ENCODE peak calls at places on chromosomes 2 and 18, in nine cellular contexts. One of them, this sample, is unnamed.
A peak's percentile ranks its signal among the peaks of the same experiment; 100 is the strongest.

GRCh38 chr18:25535495-25535894 is 183.5 kb upstream of the ZNF521 start:
- DNase-seq in PC-3: no peak
- DNase-seq in GM23248: no peak
- DNase-seq in neural progenitor cell: no peak
- DNase-seq in HCT116: no peak
- DNase-seq in GM23338: no peak
- DNase-seq in MM.1S: no peak
- DNase-seq in hepatocyte: no peak
- DNase-seq in SK-N-SH: no peak
- DNase-seq in this sample: no peak

GRCh38 chr2:168490015-168490874 is 34.2 kb downstream of the CERS6 start:
- DNase-seq in PC-3: no peak
- DNase-seq in GM23248: peak; percentile 54
- DNase-seq in neural progenitor cell: peak; percentile 18
- DNase-seq in HCT116: no peak
- DNase-seq in GM23338: peak; percentile 45
- DNase-seq in MM.1S: peak; percentile 93
- DNase-seq in hepatocyte: peak; percentile 44
- DNase-seq in SK-N-SH: no peak
- DNase-seq in this sample: peak; percentile 32

GRCh38 chr2:37894601-37895000 is 30.5 kb upstream of the RMDN2 start:
- DNase-seq in PC-3: no peak
- DNase-seq in GM23248: peak; percentile 65
- DNase-seq in neural progenitor cell: no peak
- DNase-seq in HCT116: no peak
- DNase-seq in GM23338: no peak
- DNase-seq in MM.1S: no peak
- DNase-seq in hepatocyte: no peak
- DNase-seq in SK-N-SH: no peak
- DNase-seq in this sample: no peak

GRCh38 chr2:26809211-26809610 is 23.4 kb downstream of the CENPA start:
- DNase-seq in PC-3: no peak
- DNase-seq in GM23248: no peak
- DNase-seq in neural progenitor cell: no peak
- DNase-seq in HCT116: no peak
- DNase-seq in GM23338: no peak
- DNase-seq in MM.1S: no peak
- DNase-seq in hepatocyte: no peak
- DNase-seq in SK-N-SH: no peak
- DNase-seq in this sample: no peak

GRCh38 chr2:135030826-135031225 is 16.4 kb downstream of the MAP3K19 start:
- DNase-seq in PC-3: peak; percentile 39
- DNase-seq in GM23248: peak; percentile 60
- DNase-seq in neural progenitor cell: peak; percentile 66
- DNase-seq in HCT116: no peak
- DNase-seq in GM23338: peak; percentile 52
- DNase-seq in MM.1S: peak; percentile 18
- DNase-seq in hepatocyte: peak; percentile 72
- DNase-seq in SK-N-SH: no peak
- DNase-seq in this sample: peak; percentile 11

GRCh38 chr2:109609352-109610024 is 4.3 kb downstream of the SEPTIN10 start:
- DNase-seq in PC-3: peak; percentile 50
- DNase-seq in GM23248: peak; percentile 72
- DNase-seq in neural progenitor cell: no peak
- DNase-seq in HCT116: peak; percentile 62
- DNase-seq in GM23338: peak; percentile 27
- DNase-seq in MM.1S: peak; percentile 40
- DNase-seq in hepatocyte: no peak
- DNase-seq in SK-N-SH: no peak
- DNase-seq in this sample: no peak

GRCh38 chr2:168992026-168992425 is 39.1 kb downstream of the ABCB11 start:
- DNase-seq in PC-3: peak; percentile 38
- DNase-seq in GM23248: peak; percentile 47
- DNase-seq in neural progenitor cell: no peak
- DNase-seq in HCT116: no peak
- DNase-seq in GM23338: no peak
- DNase-seq in MM.1S: no peak
- DNase-seq in hepatocyte: no peak
- DNase-seq in SK-N-SH: no peak
- DNase-seq in this sample: no peak

GRCh38 chr2:113240150-113240914 is 38.4 kb downstream of the PAX8 start:
- DNase-seq in PC-3: peak; percentile 88
- DNase-seq in GM23248: peak; percentile 92
- DNase-seq in neural progenitor cell: no peak
- DNase-seq in HCT116: peak; percentile 55
- DNase-seq in GM23338: no peak
- DNase-seq in MM.1S: peak; percentile 27
- DNase-seq in hepatocyte: peak; percentile 60
- DNase-seq in SK-N-SH: peak; percentile 89
- DNase-seq in this sample: no peak

GRCh38 chr2:120622159-120622869 is 113.4 kb upstream of the GLI2 start:
- DNase-seq in PC-3: no peak
- DNase-seq in GM23248: no peak
- DNase-seq in neural progenitor cell: no peak
- DNase-seq in HCT116: no peak
- DNase-seq in GM23338: no peak
- DNase-seq in MM.1S: no peak
- DNase-seq in hepatocyte: no peak
- DNase-seq in SK-N-SH: no peak
- DNase-seq in this sample: no peak

GRCh38 chr2:101766871-101767739 is 69.6 kb downstream of the MAP4K4 start:
- DNase-seq in PC-3: peak; percentile 87
- DNase-seq in GM23248: peak; percentile 93
- DNase-seq in neural progenitor cell: peak; percentile 89
- DNase-seq in HCT116: no peak
- DNase-seq in GM23338: peak; percentile 64
- DNase-seq in MM.1S: no peak
- DNase-seq in hepatocyte: no peak
- DNase-seq in SK-N-SH: no peak
- DNase-seq in this sample: peak; percentile 22

GRCh38 chr2:217858519-217859466 is 144.0 kb downstream of the TNS1 start:
- DNase-seq in PC-3: no peak
- DNase-seq in GM23248: peak; percentile 98
- DNase-seq in neural progenitor cell: peak; percentile 75
- DNase-seq in HCT116: no peak
- DNase-seq in GM23338: no peak
- DNase-seq in MM.1S: no peak
- DNase-seq in hepatocyte: peak; percentile 92
- DNase-seq in SK-N-SH: peak; percentile 89
- DNase-seq in this sample: no peak

GRCh38 chr18:47990981-47991380 is 60.5 kb upstream of the SMAD2 start:
- DNase-seq in PC-3: no peak
- DNase-seq in GM23248: no peak
- DNase-seq in neural progenitor cell: no peak
- DNase-seq in HCT116: no peak
- DNase-seq in GM23338: no peak
- DNase-seq in MM.1S: no peak
- DNase-seq in hepatocyte: no peak
- DNase-seq in SK-N-SH: no peak
- DNase-seq in this sample: no peak

GRCh38 chr2:232894746-232895145 is 24.7 kb downstream of the SNORC start:
- DNase-seq in PC-3: no peak
- DNase-seq in GM23248: no peak
- DNase-seq in neural progenitor cell: no peak
- DNase-seq in HCT116: no peak
- DNase-seq in GM23338: no peak
- DNase-seq in MM.1S: no peak
- DNase-seq in hepatocyte: peak; percentile 2
- DNase-seq in SK-N-SH: no peak
- DNase-seq in this sample: no peak

GRCh38 chr2:120472891-120473309 is 127.0 kb downstream of the INHBB start:
- DNase-seq in PC-3: peak; percentile 42
- DNase-seq in GM23248: peak; percentile 52
- DNase-seq in neural progenitor cell: no peak
- DNase-seq in HCT116: no peak
- DNase-seq in GM23338: no peak
- DNase-seq in MM.1S: no peak
- DNase-seq in hepatocyte: peak; percentile 43
- DNase-seq in SK-N-SH: no peak
- DNase-seq in this sample: no peak

GRCh38 chr2:29718326-29718725 is 203.1 kb downstream of the ALK start:
- DNase-seq in PC-3: no peak
- DNase-seq in GM23248: no peak
- DNase-seq in neural progenitor cell: no peak
- DNase-seq in HCT116: no peak
- DNase-seq in GM23338: no peak
- DNase-seq in MM.1S: no peak
- DNase-seq in hepatocyte: no peak
- DNase-seq in SK-N-SH: no peak
- DNase-seq in this sample: no peak

GRCh38 chr2:27159271-27159670 is 10.5 kb downstream of the TCF23 start:
- DNase-seq in PC-3: no peak
- DNase-seq in GM23248: no peak
- DNase-seq in neural progenitor cell: no peak
- DNase-seq in HCT116: no peak
- DNase-seq in GM23338: no peak
- DNase-seq in MM.1S: no peak
- DNase-seq in hepatocyte: no peak
- DNase-seq in SK-N-SH: no peak
- DNase-seq in this sample: no peak

GRCh38 chr18:13524824-13525223 is 201.5 kb downstream of the FAM210A start:
- DNase-seq in PC-3: no peak
- DNase-seq in GM23248: no peak
- DNase-seq in neural progenitor cell: no peak
- DNase-seq in HCT116: no peak
- DNase-seq in GM23338: no peak
- DNase-seq in MM.1S: no peak
- DNase-seq in hepatocyte: no peak
- DNase-seq in SK-N-SH: no peak
- DNase-seq in this sample: no peak

GRCh38 chr2:100178085-100178788 is 35.8 kb upstream of the AFF3 start:
- DNase-seq in PC-3: peak; percentile 90
- DNase-seq in GM23248: peak; percentile 22
- DNase-seq in neural progenitor cell: peak; percentile 74
- DNase-seq in HCT116: peak; percentile 88
- DNase-seq in GM23338: peak; percentile 97
- DNase-seq in MM.1S: peak; percentile 24
- DNase-seq in hepatocyte: peak; percentile 64
- DNase-seq in SK-N-SH: peak; percentile 71
- DNase-seq in this sample: peak; percentile 90

GRCh38 chr2:118237451-118237850 is 149.2 kb downstream of the INSIG2 start:
- DNase-seq in PC-3: no peak
- DNase-seq in GM23248: no peak
- DNase-seq in neural progenitor cell: no peak
- DNase-seq in HCT116: no peak
- DNase-seq in GM23338: peak; percentile 42
- DNase-seq in MM.1S: no peak
- DNase-seq in hepatocyte: no peak
- DNase-seq in SK-N-SH: no peak
- DNase-seq in this sample: no peak
- H2AFZ ChIP-seq in PC-3: no peak overlapping the region
- H2AFZ ChIP-seq in GM23248: no peak overlapping the region
- H2AFZ ChIP-seq in neural progenitor cell: no peak overlapping the region
- H2AFZ ChIP-seq in HCT116: no peak overlapping the region
- H2AFZ ChIP-seq in GM23338: no peak overlapping the region
- H2AFZ ChIP-seq in MM.1S: no peak overlapping the region
- H2AFZ ChIP-seq in hepatocyte: no peak overlapping the region
- H2AFZ ChIP-seq in SK-N-SH: no peak overlapping the region
- H2AFZ ChIP-seq in this sample: no peak overlapping the region

DNA sequence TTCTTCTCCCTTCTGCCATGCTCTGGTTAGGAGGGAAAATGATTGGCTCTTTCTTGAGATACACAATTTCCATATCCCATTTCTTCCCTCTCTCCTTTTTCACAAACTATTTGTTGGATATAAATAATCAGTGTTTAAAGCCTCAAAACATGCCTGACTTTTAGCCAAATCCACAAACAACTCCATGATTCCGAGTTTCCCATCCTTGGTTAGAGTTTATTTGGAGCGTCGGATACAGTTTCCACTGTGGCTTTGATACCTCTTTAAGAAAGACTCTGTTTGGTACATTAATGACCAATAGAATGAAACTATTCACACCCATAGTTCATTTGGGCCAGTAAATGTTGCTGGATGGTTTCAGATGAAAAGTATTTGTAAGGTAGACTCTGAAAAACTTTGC is 5.9 kb upstream of the FHL2 start:
- DNase-seq in PC-3: no peak
- DNase-seq in GM23248: peak; percentile 43
- DNase-seq in neural progenitor cell: no peak
- DNase-seq in HCT116: no peak
- DNase-seq in GM23338: no peak
- DNase-seq in MM.1S: no peak
- DNase-seq in hepatocyte: no peak
- DNase-seq in SK-N-SH: no peak
- DNase-seq in this sample: no peak
- H3K4me3 ChIP-seq in PC-3: peak overlapping the region; percentile 46
- H3K4me3 ChIP-seq in GM23248: peak overlapping the region; percentile 4
- H3K4me3 ChIP-seq in neural progenitor cell: no peak overlapping the region
- H3K4me3 ChIP-seq in HCT116: peak overlapping the region; percentile 50
- H3K4me3 ChIP-seq in GM23338: no peak overlapping the region
- H3K4me3 ChIP-seq in MM.1S: no peak overlapping the region
- H3K4me3 ChIP-seq in hepatocyte: no peak overlapping the region
- H3K4me3 ChIP-seq in SK-N-SH: no peak overlapping the region
- H3K4me3 ChIP-seq in this sample: no peak overlapping the region

GRCh38 chr18:26546875-26547301 is 1.5 kb downstream of the KCTD1 start:
- DNase-seq in PC-3: no peak
- DNase-seq in GM23248: no peak
- DNase-seq in neural progenitor cell: peak; percentile 52
- DNase-seq in HCT116: no peak
- DNase-seq in GM23338: no peak
- DNase-seq in MM.1S: no peak
- DNase-seq in hepatocyte: no peak
- DNase-seq in SK-N-SH: peak; percentile 17
- DNase-seq in this sample: no peak
- TF ChIP-seq EZH2phosphoT487 in PC-3: no peak
- TF ChIP-seq EZH2phosphoT487 in GM23248: no peak
- TF ChIP-seq EZH2phosphoT487 in neural progenitor cell: no peak
- TF ChIP-seq EZH2phosphoT487 in HCT116: no peak
- TF ChIP-seq EZH2phosphoT487 in GM23338: no peak
- TF ChIP-seq EZH2phosphoT487 in MM.1S: no peak
- TF ChIP-seq EZH2phosphoT487 in hepatocyte: no peak
- TF ChIP-seq EZH2phosphoT487 in SK-N-SH: no peak
- TF ChIP-seq EZH2phosphoT487 in this sample: no peak

GRCh38 chr2:74991977-74992376 is 33.5 kb downstream of the POLE4 start:
- DNase-seq in PC-3: no peak
- DNase-seq in GM23248: peak; percentile 76
- DNase-seq in neural progenitor cell: no peak
- DNase-seq in HCT116: no peak
- DNase-seq in GM23338: peak; percentile 18
- DNase-seq in MM.1S: no peak
- DNase-seq in hepatocyte: peak; percentile 68
- DNase-seq in SK-N-SH: no peak
- DNase-seq in this sample: no peak
- H2AFZ ChIP-seq in PC-3: no peak overlapping the region
- H2AFZ ChIP-seq in GM23248: peak overlapping the region; percentile 71
- H2AFZ ChIP-seq in neural progenitor cell: no peak overlapping the region
- H2AFZ ChIP-seq in HCT116: no peak overlapping the region
- H2AFZ ChIP-seq in GM23338: peak overlapping the region; percentile 3
- H2AFZ ChIP-seq in MM.1S: no peak overlapping the region
- H2AFZ ChIP-seq in hepatocyte: no peak overlapping the region
- H2AFZ ChIP-seq in SK-N-SH: no peak overlapping the region
- H2AFZ ChIP-seq in this sample: no peak overlapping the region

GRCh38 chr18:2301316-2301715 is 270.0 kb downstream of the METTL4 start:
- DNase-seq in PC-3: no peak
- DNase-seq in GM23248: no peak
- DNase-seq in neural progenitor cell: no peak
- DNase-seq in HCT116: no peak
- DNase-seq in GM23338: no peak
- DNase-seq in MM.1S: no peak
- DNase-seq in hepatocyte: no peak
- DNase-seq in SK-N-SH: no peak
- DNase-seq in this sample: no peak
- H3K4me3 ChIP-seq in PC-3: no peak overlapping the region
- H3K4me3 ChIP-seq in GM23248: no peak overlapping the region
- H3K4me3 ChIP-seq in neural progenitor cell: no peak overlapping the region
- H3K4me3 ChIP-seq in HCT116: no peak overlapping the region
- H3K4me3 ChIP-seq in GM23338: no peak overlapping the region
- H3K4me3 ChIP-seq in MM.1S: no peak overlapping the region
- H3K4me3 ChIP-seq in hepatocyte: no peak overlapping the region
- H3K4me3 ChIP-seq in SK-N-SH: no peak overlapping the region
- H3K4me3 ChIP-seq in this sample: no peak overlapping the region

GRCh38 chr2:44679584-44679983 is 261.9 kb upstream of the SIX3 start:
- DNase-seq in PC-3: no peak
- DNase-seq in GM23248: no peak
- DNase-seq in neural progenitor cell: no peak
- DNase-seq in HCT116: no peak
- DNase-seq in GM23338: no peak
- DNase-seq in MM.1S: no peak
- DNase-seq in hepatocyte: no peak
- DNase-seq in SK-N-SH: no peak
- DNase-seq in this sample: no peak
- TF ChIP-seq EZH2phosphoT487 in PC-3: no peak
- TF ChIP-seq EZH2phosphoT487 in GM23248: no peak
- TF ChIP-seq EZH2phosphoT487 in neural progenitor cell: no peak
- TF ChIP-seq EZH2phosphoT487 in HCT116: no peak
- TF ChIP-seq EZH2phosphoT487 in GM23338: no peak
- TF ChIP-seq EZH2phosphoT487 in MM.1S: no peak
- TF ChIP-seq EZH2phosphoT487 in hepatocyte: no peak
- TF ChIP-seq EZH2phosphoT487 in SK-N-SH: no peak
- TF ChIP-seq EZH2phosphoT487 in this sample: no peak